ENCODE peak calls at places on chromosome 15, in six cellular contexts. P, E, Q, L, W and B are unnamed samples.

GRCh38 chr15:60469893-60470641 is 8.9 kb downstream of the ICE2 start:
- DNase-seq in P (no peak), E (no peak), L (no peak), W (no peak), Q (no peak), B (no peak)

GRCh38 chr15:69524850-69525249 is 72.2 kb downstream of the RPLP1 start:
- DNase-seq in P (no peak), L (no peak), E (no peak), W (no peak), Q (no peak), B (no peak)

GRCh38 chr15:44676676-44677075 is 13.2 kb upstream of the SPG11 start:
- DNase-seq in Q (no peak), W (no peak), L (no peak), E (no peak), P (no peak), B (no peak)

GRCh38 chr15:45885801-45886200 is 251.0 kb downstream of the SQOR start:
- DNase-seq in E (no peak), L (no peak), Q (no peak), P (no peak), W (no peak), B (no peak)

GRCh38 chr15:101489236-101489632 is 273 bp downstream of the PCSK6 start:
- DNase-seq in W (no peak), L (no peak), E (no peak), Q (peak; percentile 90), P (peak; percentile 44), B (no peak)

GRCh38 chr15:32956006-32956405 is 238.2 kb downstream of the GREM1 start:
- DNase-seq in Q (peak; percentile 40), P (peak; percentile 15), W (no peak), L (no peak), E (no peak), B (no peak)

GRCh38 chr15:81294501-81294850 is 29.5 kb downstream of the STARD5 start:
- DNase-seq in E (peak; percentile 9), P (no peak), L (no peak), W (no peak), Q (no peak), B (no peak)

GRCh38 chr15:45829336-45830153 is 194.7 kb downstream of the SQOR start:
- DNase-seq in P (no peak), L (no peak), E (no peak), W (no peak), Q (peak; percentile 11), B (no peak)

GRCh38 chr15:57772223-57772957 is 65.9 kb downstream of the POLR2M start:
- DNase-seq in P (no peak), L (no peak), W (no peak), E (no peak), Q (no peak), B (no peak)

GRCh38 chr15:101731746-101732145 is 7.5 kb upstream of the TARS3 start:
- DNase-seq in E (no peak), L (no peak), Q (no peak), P (no peak), W (no peak), B (no peak)

GRCh38 chr15:40064231-40064894 is 25.4 kb upstream of the SRP14 start:
- DNase-seq in Q (no peak), W (no peak), P (no peak), E (no peak), L (no peak), B (no peak)

GRCh38 chr15:48974865-48975264 is 11.1 kb upstream of the SHC4 start:
- DNase-seq in E (no peak), Q (peak; percentile 54), P (no peak), W (no peak), L (no peak), B (no peak)

GRCh38 chr15:63672775-63673174 is 75.6 kb downstream of the FBXL22 start:
- DNase-seq in P (no peak), W (no peak), Q (no peak), E (no peak), L (no peak), B (no peak)

GRCh38 chr15:70268698-70269251 is 171.1 kb upstream of the TLE3 start:
- DNase-seq in P (no peak), E (no peak), W (no peak), L (no peak), Q (no peak), B (no peak)

GRCh38 chr15:83474578-83474977 is 27.4 kb downstream of the SH3GL3 start:
- DNase-seq in P (no peak), E (no peak), W (no peak), Q (no peak), L (no peak), B (no peak)

GRCh38 chr15:78206326-78207109 is 27.8 kb downstream of the ACSBG1 start:
- DNase-seq in E (no peak), L (no peak), W (no peak), P (no peak), Q (no peak), B (no peak)

GRCh38 chr15:88382482-88382983 is 84.7 kb downstream of the MRPL46 start:
- DNase-seq in Q (peak; percentile 27), L (no peak), W (no peak), P (no peak), E (no peak), B (no peak)

GRCh38 chr15:70271422-70272088 is 173.8 kb upstream of the TLE3 start:
- DNase-seq in E (no peak), L (no peak), Q (no peak), W (no peak), P (no peak), B (no peak)

GRCh38 chr15:99174989-99175388 is 70.1 kb downstream of the SYNM start:
- DNase-seq in P (no peak), W (no peak), Q (no peak), E (no peak), L (no peak), B (no peak)

GRCh38 chr15:39511915-39512260 is 69.0 kb upstream of the THBS1 start:
- DNase-seq in P (no peak), E (no peak), L (no peak), W (no peak), Q (no peak), B (no peak)

GRCh38 chr15:72365844-72366243 is 10.0 kb downstream of the HEXA start:
- DNase-seq in P (no peak), Q (no peak), E (no peak), L (no peak), W (no peak), B (no peak)

GRCh38 chr15:60720084-60720483 is 241.1 kb upstream of the ICE2 start:
- DNase-seq in Q (no peak), L (no peak), P (no peak), E (no peak), W (no peak), B (no peak)

GRCh38 chr15:60649845-60650548 is 171.1 kb upstream of the ICE2 start:
- DNase-seq in Q (no peak), L (no peak), E (no peak), P (no peak), W (no peak), B (peak; percentile 26)

GRCh38 chr15:90680371-90680935 is 36.7 kb upstream of the BLM start:
- DNase-seq in P (no peak), Q (no peak), E (no peak), L (peak; percentile 54), W (no peak), B (no peak)

GRCh38 chr15:48458876-48459275 is 127.6 kb downstream of the DUT start:
- DNase-seq in W (no peak), L (no peak), E (no peak), P (no peak), Q (no peak), B (no peak)

GRCh38 chr15:25759421-25759820 is 103.7 kb downstream of the ATP10A start:
- DNase-seq in E (no peak), Q (no peak), L (no peak), P (no peak), W (no peak), B (no peak)

GRCh38 chr15:80264031-80264430 is 12.0 kb upstream of the CTXND1 start:
- DNase-seq in E (no peak), L (no peak), W (no peak), P (no peak), Q (no peak), B (no peak)

GRCh38 chr15:48440084-48440483 is 108.9 kb downstream of the DUT start:
- DNase-seq in W (no peak), L (peak; percentile 51), P (no peak), E (no peak), Q (no peak), B (no peak)

GRCh38 chr15:71638876-71639275 is 171.5 kb upstream of the NR2E3 start:
- DNase-seq in L (no peak), Q (no peak), P (no peak), E (no peak), W (no peak), B (no peak)

GRCh38 chr15:70435369-70435768 is 328.0 kb downstream of the UACA start:
- DNase-seq in W (no peak), P (no peak), Q (no peak), L (no peak), E (no peak), B (no peak)

GRCh38 chr15:74957301-74958035 is 896 bp upstream of the RPP25 start:
- DNase-seq in L (no peak), Q (no peak), W (no peak), P (peak; percentile 51), E (no peak), B (no peak)

GRCh38 chr15:63638828-63639227 is 41.6 kb downstream of the FBXL22 start:
- DNase-seq in L (no peak), P (no peak), Q (no peak), W (no peak), E (no peak), B (no peak)

GRCh38 chr15:85977586-85977985 is 102.1 kb upstream of the AGBL1 start:
- DNase-seq in Q (no peak), L (no peak), E (no peak), P (no peak), W (no peak), B (no peak)